ENCODE peak calls at places on chromosomes 12 and 14, in seven cellular contexts. G, H, C, A, T, F and K are unnamed samples.

GRCh38 chr12:58086006-58086405 is 144.6 kb downstream of the ATP23 start:
- DNase-seq in H (no peak), G (no peak), C (no peak), T (no peak), A (no peak), F (no peak), K (peak)

GRCh38 chr14:94643316-94644101 is 31.3 kb downstream of the SERPINA3 start:
- DNase-seq in F (no peak), H (no peak), G (no peak), C (no peak), A (no peak), T (no peak), K (no peak)

GRCh38 chr12:113103756-113104450 is 31.7 kb downstream of the RASAL1 start:
- DNase-seq in T (no peak), C (peak), G (no peak), A (no peak), F (no peak), H (peak), K (no peak)

GRCh38 chr12:48183091-48183875 is at the start of gene CCDC184:
- DNase-seq in A (peak), G (no peak), H (peak), T (peak), F (peak), C (peak), K (peak)

GRCh38 chr14:24145700-24146621 is at the start of gene PSME2:
- DNase-seq in F (no peak), G (peak), A (peak), T (peak), C (no peak), H (no peak), K (no peak)

GRCh38 chr12:76080017-76080728 is 4.3 kb downstream of the NAP1L1 start:
- DNase-seq in C (no peak), A (no peak), T (peak), H (no peak), G (no peak), F (no peak), K (no peak)

GRCh38 chr12:101824831-101825230 is 5.9 kb downstream of the GNPTAB start:
- DNase-seq in T (no peak), F (no peak), C (no peak), H (no peak), A (no peak), G (no peak), K (no peak)

GRCh38 chr12:124032265-124032886 is 59.4 kb downstream of the ZNF664 start:
- DNase-seq in T (peak), C (peak), F (peak), A (peak), H (no peak), G (no peak), K (no peak)

GRCh38 chr14:63273091-63273490 is 45.6 kb downstream of the GPHB5 start:
- DNase-seq in H (no peak), T (peak), G (no peak), F (no peak), C (no peak), A (no peak), K (no peak)

GRCh38 chr12:98744692-98745091 is 99.6 kb downstream of the APAF1 start:
- DNase-seq in A (no peak), C (no peak), G (no peak), F (no peak), T (no peak), H (no peak), K (peak)

GRCh38 chr12:79121486-79121885 is 256.9 kb downstream of the SYT1 start:
- DNase-seq in H (no peak), T (no peak), C (no peak), G (no peak), F (no peak), A (peak), K (no peak)

GRCh38 chr14:80536456-80536855 is 325.2 kb upstream of the DIO2 start:
- DNase-seq in T (peak), H (no peak), A (no peak), G (no peak), F (no peak), C (no peak), K (no peak)

GRCh38 chr14:80535171-80535570 is 323.9 kb upstream of the DIO2 start:
- DNase-seq in H (no peak), A (no peak), G (no peak), T (no peak), F (no peak), C (no peak), K (no peak)

GRCh38 chr14:80543211-80543610 is 331.9 kb upstream of the DIO2 start:
- DNase-seq in H (no peak), F (no peak), T (no peak), G (no peak), C (no peak), A (no peak), K (no peak)

GRCh38 chr14:80544366-80544765 is 333.1 kb upstream of the DIO2 start:
- DNase-seq in H (no peak), A (no peak), F (no peak), T (no peak), C (no peak), G (no peak), K (no peak)

DNA sequence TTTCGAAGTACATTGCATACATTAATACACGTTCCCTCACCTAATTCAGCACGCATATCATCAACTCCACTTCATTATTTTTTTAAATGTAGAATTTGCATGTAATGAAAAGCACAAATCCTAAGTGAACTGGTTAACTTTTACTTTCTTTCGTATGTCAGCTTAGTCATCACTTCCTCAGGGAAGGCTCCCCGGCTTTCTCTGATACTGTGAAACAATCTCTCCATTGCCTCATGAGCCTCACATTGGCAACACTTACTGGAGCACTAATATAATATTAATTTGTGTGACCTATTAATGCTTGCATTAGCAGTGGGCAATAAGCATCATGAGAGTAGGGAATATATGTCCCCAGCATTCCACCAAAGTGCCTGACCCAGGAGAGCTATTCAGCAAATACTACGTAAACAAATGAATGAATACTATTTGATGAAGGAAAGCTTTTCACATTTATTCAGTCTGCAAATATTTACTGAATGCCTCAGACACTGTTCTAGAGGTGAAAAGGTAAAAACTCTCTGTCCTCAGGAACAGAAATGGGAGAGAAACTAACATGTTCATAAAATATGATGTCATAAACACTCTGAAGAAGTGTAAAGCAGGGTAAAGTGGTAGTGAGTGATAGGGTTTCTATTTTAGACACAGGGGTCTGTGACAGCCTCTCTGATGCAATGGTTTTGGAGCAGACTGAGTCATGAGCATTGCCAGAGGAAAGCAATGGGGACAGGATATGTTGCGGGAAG is 327.5 kb upstream of the DIO2 start:
- DNase-seq in C (no peak), A (peak), G (no peak), H (no peak), F (no peak), T (no peak), K (no peak)
- TF ChIP-seq CTCF in C (no peak), A (no peak), G (no peak), H (no peak), F (no peak), T (no peak), K (no peak)

DNA sequence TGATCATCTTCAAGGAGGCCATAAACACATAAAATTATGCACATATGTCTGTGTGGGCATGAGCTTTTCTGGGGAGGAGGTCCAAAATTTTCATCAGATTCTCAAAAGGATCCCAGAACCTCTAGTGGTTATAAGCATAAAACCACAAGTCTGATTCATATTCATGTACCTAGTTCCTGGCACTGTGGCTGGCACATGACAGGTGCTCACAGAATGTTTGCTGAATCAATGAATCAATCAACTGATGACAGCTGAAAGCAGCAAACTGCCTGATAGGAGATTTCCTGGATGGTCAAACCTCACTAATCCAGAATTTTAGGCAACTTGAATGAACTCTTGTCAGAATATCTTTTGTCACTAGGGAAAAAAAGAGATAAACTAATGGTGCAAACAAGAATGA is 13.5 kb upstream of the CMKLR1 start:
- DNase-seq in F (no peak), H (no peak), T (no peak), C (no peak), A (no peak), G (no peak), K (no peak)
- TF ChIP-seq POLR2A in F (no peak), H (no peak), T (no peak), C (no peak), A (no peak), G (no peak), K (no peak)

GRCh38 chr12:110888256-110888991 is 32.0 kb downstream of the MYL2 start:
- DNase-seq in C (no peak), H (no peak), G (no peak), F (no peak), A (no peak), T (no peak), K (no peak)
- TF ChIP-seq CTCF in C (no peak), H (no peak), G (no peak), F (peak), A (no peak), T (no peak), K (no peak)

GRCh38 chr12:132852496-132852895 is 23.8 kb upstream of the GOLGA3 start:
- DNase-seq in T (no peak), A (no peak), G (no peak), C (no peak), H (no peak), F (no peak), K (no peak)

GRCh38 chr12:132851465-132851864 is 22.8 kb upstream of the GOLGA3 start:
- DNase-seq in F (no peak), A (no peak), T (no peak), H (no peak), G (no peak), C (no peak), K (no peak)

GRCh38 chr12:132856581-132856980 is 27.9 kb upstream of the GOLGA3 start:
- DNase-seq in F (no peak), C (no peak), G (no peak), H (no peak), A (no peak), T (no peak), K (no peak)

GRCh38 chr12:132850291-132850690 is 21.6 kb upstream of the GOLGA3 start:
- DNase-seq in G (no peak), F (no peak), T (no peak), A (no peak), H (no peak), C (no peak), K (no peak)

DNA sequence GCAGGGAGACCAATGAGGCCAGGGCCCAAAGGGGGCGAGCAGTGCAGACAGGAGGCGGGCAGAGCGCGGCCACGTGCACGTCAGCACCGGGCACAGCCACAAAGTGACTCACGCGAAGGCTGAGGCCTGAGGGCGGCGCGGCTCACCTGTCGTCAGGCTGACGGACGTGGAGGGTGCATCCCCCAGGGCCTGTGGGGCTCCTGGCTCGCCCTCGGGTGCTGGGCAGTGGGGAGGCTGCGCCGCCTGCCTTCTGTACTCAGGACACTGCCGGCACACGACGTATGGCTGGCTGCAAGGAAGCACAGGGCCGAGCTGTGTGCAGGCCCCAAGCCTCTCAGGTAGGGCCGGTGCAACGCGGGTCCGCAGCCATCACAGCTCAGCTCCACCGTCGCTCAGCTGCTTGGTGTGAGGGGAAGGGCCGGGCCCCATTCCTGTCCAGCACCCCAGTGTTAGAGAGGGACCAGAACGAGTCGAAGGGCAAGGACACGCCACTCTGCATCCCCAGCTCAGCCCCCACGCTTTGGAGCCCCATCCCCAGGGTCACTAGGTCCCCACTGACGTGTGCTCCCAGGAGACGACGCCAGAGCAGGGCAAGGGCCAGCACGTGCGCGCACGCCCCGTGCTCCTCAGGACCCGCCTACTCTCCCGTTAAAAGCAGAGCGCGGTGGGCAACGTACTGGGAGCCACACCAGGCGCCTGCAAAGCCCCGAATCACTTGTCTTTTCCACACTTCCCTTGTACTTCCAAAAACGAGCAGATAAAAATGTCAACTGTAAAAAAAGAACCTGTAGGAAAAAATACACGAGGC is 24.8 kb upstream of the GOLGA3 start:
- DNase-seq in T (no peak), H (no peak), G (no peak), C (no peak), F (no peak), A (no peak), K (no peak)
- TF ChIP-seq POLR2A in T (no peak), H (no peak), G (no peak), C (no peak), F (no peak), A (no peak), K (no peak)

GRCh38 chr12:92524489-92524888 is 178.3 kb upstream of the PLEKHG7 start:
- DNase-seq in F (no peak), A (no peak), T (no peak), H (no peak), G (no peak), C (no peak), K (no peak)

GRCh38 chr12:92528097-92528496 is 174.7 kb upstream of the PLEKHG7 start:
- DNase-seq in A (no peak), H (no peak), F (no peak), T (no peak), G (no peak), C (no peak), K (no peak)

GRCh38 chr12:92530706-92531105 is 172.1 kb upstream of the PLEKHG7 start:
- DNase-seq in F (no peak), G (no peak), C (no peak), A (no peak), H (no peak), T (no peak), K (no peak)

GRCh38 chr12:92529944-92530343 is 172.8 kb upstream of the PLEKHG7 start:
- DNase-seq in F (no peak), A (no peak), G (no peak), T (no peak), H (no peak), C (no peak), K (no peak)

GRCh38 chr12:92528586-92528985 is 174.2 kb upstream of the PLEKHG7 start:
- DNase-seq in C (no peak), G (no peak), H (no peak), F (no peak), T (no peak), A (no peak), K (no peak)
- TF ChIP-seq CTCF in C (no peak), G (no peak), H (no peak), F (no peak), T (no peak), A (no peak), K (no peak)

DNA sequence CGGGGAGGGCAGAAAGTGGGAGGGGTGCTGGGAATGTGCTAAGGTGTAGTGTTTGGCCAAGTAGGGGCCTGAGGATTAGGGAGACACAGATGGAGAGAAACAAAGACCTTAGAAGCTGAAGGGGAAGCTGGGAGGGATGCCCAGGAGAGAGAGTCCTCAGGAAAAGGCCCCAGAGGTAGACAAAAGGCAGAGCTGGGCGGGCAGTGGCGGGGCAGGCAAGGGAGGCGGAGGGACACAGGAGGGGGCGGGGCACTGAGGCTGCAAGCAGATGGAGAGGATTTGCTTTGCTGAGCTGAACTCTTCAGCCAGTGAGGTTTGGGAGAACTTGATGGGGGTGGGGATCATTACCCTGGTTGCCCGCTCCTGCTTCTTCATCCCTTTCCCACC is 2.8 kb downstream of the PTMS start:
- DNase-seq in G (no peak), F (no peak), A (no peak), C (no peak), T (peak), H (no peak), K (no peak)
- TF ChIP-seq POLR2A in G (no peak), F (no peak), A (no peak), C (no peak), T (no peak), H (no peak), K (no peak)

GRCh38 chr14:76844223-76844622 is 18.0 kb downstream of the LRRC74A start:
- DNase-seq in T (peak), G (no peak), H (peak), F (no peak), A (peak), C (peak), K (no peak)
- TF ChIP-seq CTCF in T (no peak), G (no peak), H (peak), F (no peak), A (no peak), C (no peak), K (no peak)